ENCODE peak calls at places on chromosomes 3 and 15, in six cellular contexts. A, Z, P, K, M and B are unnamed samples.

GRCh38 chr3:30511524-30512278 is 94.7 kb upstream of the TGFBR2 start:
- DNase-seq in M (no peak), K (no peak), Z (peak), P (peak), A (no peak), B (peak)

GRCh38 chr15:82567661-82568060 is 27.4 kb upstream of the RPS17 start:
- DNase-seq in A (no peak), M (no peak), K (no peak), P (no peak), Z (no peak), B (no peak)

GRCh38 chr3:133924041-133924440 is 28.4 kb upstream of the RAB6B start:
- DNase-seq in K (no peak), P (no peak), A (no peak), M (no peak), Z (no peak), B (no peak)

GRCh38 chr3:192884831-192885356 is 32.8 kb downstream of the MB21D2 start:
- DNase-seq in K (no peak), A (no peak), P (no peak), M (no peak), Z (peak), B (peak)

GRCh38 chr15:64070965-64071851 is 22.4 kb downstream of the CIAO2A start:
- DNase-seq in P (no peak), Z (peak), K (peak), A (no peak), M (no peak), B (peak)

GRCh38 chr15:57213783-57214366 is 162.4 kb upstream of the CGNL1 start:
- DNase-seq in M (peak), K (no peak), Z (peak), P (peak), A (no peak), B (peak)

GRCh38 chr15:99145005-99145404 is 40.1 kb downstream of the SYNM start:
- DNase-seq in K (no peak), P (no peak), Z (no peak), M (no peak), A (no peak), B (no peak)

GRCh38 chr3:10291139-10291500 is 1.6 kb downstream of the GHRL start:
- DNase-seq in M (no peak), K (no peak), A (no peak), Z (no peak), P (no peak), B (no peak)

GRCh38 chr15:39153718-39154117 is 427.2 kb upstream of the THBS1 start:
- DNase-seq in Z (peak), A (no peak), K (peak), M (peak), P (no peak), B (no peak)

GRCh38 chr3:194715022-194715800 is 29.5 kb downstream of the FAM43A start:
- DNase-seq in A (no peak), Z (no peak), P (no peak), K (no peak), M (no peak), B (peak)

GRCh38 chr3:37770938-37771918 is 90.5 kb upstream of the CTDSPL start:
- DNase-seq in M (no peak), P (no peak), K (no peak), Z (no peak), A (no peak), B (peak)

GRCh38 chr3:110504901-110505300 is 566.7 kb upstream of the NECTIN3 start:
- DNase-seq in M (no peak), P (no peak), K (no peak), Z (no peak), A (no peak), B (no peak)

GRCh38 chr3:53286727-53287412 is 31.0 kb upstream of the TKT start:
- DNase-seq in M (no peak), Z (peak), A (peak), P (no peak), K (no peak), B (peak)

GRCh38 chr3:48410205-48411040 is 19.5 kb downstream of the PLXNB1 start:
- DNase-seq in P (no peak), Z (no peak), A (no peak), K (peak), M (no peak), B (no peak)

GRCh38 chr15:69133862-69134519 is 26.4 kb upstream of the GLCE start:
- DNase-seq in A (no peak), P (no peak), M (no peak), Z (no peak), K (no peak), B (no peak)

GRCh38 chr3:60010778-60011177 is 961.0 kb upstream of the CFAP20DC start:
- DNase-seq in P (peak), K (peak), Z (no peak), M (no peak), A (no peak), B (no peak)

GRCh38 chr3:50423543-50423942 is 64.2 kb upstream of the TMEM115 start:
- DNase-seq in M (no peak), K (no peak), P (no peak), A (no peak), Z (no peak), B (no peak)

GRCh38 chr3:64765951-64766350 is 78.2 kb upstream of the ADAMTS9 start:
- DNase-seq in Z (no peak), P (no peak), M (no peak), A (peak), K (no peak), B (no peak)

GRCh38 chr15:27017168-27017809 is 46.3 kb downstream of the GABRG3 start:
- DNase-seq in K (no peak), Z (peak), M (peak), A (peak), P (peak), B (peak)

GRCh38 chr3:47855461-47856383 is 52.8 kb downstream of the DHX30 start:
- DNase-seq in K (no peak), P (no peak), Z (no peak), A (no peak), M (no peak), B (no peak)

GRCh38 chr3:170869645-170870593 is at the start of gene RPL22L1:
- DNase-seq in P (peak), Z (peak), K (peak), A (peak), M (peak), B (peak)

GRCh38 chr3:17183951-17184550 is 299.3 kb downstream of the PLCL2 start:
- DNase-seq in A (no peak), M (no peak), Z (peak), K (no peak), P (no peak), B (peak)

GRCh38 chr15:64163662-64164362 is 990 bp upstream of the PPIB start:
- DNase-seq in M (no peak), A (peak), Z (no peak), K (peak), P (peak), B (no peak)

GRCh38 chr15:51775967-51776816 is 24.8 kb downstream of the TMOD2 start:
- DNase-seq in P (peak), A (peak), Z (peak), M (peak), K (peak), B (peak)

GRCh38 chr3:89264037-89264560 is 156.7 kb downstream of the EPHA3 start:
- DNase-seq in A (no peak), K (no peak), P (no peak), Z (no peak), M (no peak), B (no peak)

GRCh38 chr15:67144609-67145306 is 79.4 kb downstream of the SMAD3 start:
- DNase-seq in A (peak), K (no peak), Z (peak), M (no peak), P (peak), B (peak)

GRCh38 chr3:131795382-131796085 is 239.3 kb downstream of the CPNE4 start:
- DNase-seq in A (no peak), P (peak), K (no peak), M (no peak), Z (no peak), B (peak)

GRCh38 chr3:135706758-135707375 is 258.7 kb upstream of the PPP2R3A start:
- DNase-seq in P (no peak), K (no peak), Z (no peak), M (no peak), A (no peak), B (no peak)

GRCh38 chr3:52495096-52495495 is at the start of gene STAB1:
- DNase-seq in Z (no peak), K (peak), A (no peak), M (no peak), P (peak), B (no peak)

GRCh38 chr15:87609909-87610308 is 646.6 kb downstream of the NTRK3 start:
- DNase-seq in P (no peak), A (peak), Z (no peak), K (no peak), M (no peak), B (no peak)

GRCh38 chr3:37197810-37198371 is 23.5 kb upstream of the LRRFIP2 start:
- DNase-seq in K (no peak), M (no peak), Z (peak), P (no peak), A (no peak), B (no peak)

GRCh38 chr3:146577662-146578061 is 27.5 kb downstream of the PLSCR5 start:
- DNase-seq in P (peak), M (peak), K (no peak), A (peak), Z (peak), B (peak)
- TF ChIP-seq CTCF in P (peak), M (peak), K (peak), A (peak), Z (peak), B (peak)

DNA sequence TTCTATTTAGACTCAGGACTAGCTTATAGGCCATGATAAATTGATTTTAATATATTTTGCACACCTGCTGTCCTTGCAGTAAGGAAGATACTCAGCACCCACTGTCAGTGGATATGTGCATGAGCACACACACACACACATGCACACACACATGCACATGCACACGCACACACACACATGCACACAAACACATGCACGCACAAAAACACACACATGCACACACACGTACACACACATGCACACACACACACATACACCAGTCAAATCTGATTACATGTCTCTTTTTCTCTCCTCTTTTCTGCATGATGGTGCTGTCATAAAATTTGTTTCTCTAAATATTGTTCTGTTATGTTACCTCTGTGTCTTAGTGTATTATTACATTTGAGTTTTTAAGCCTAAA is 87.3 kb upstream of the OSTN start:
- DNase-seq in K (no peak), A (no peak), Z (no peak), M (no peak), P (no peak), B (no peak)
- H3K4me3 ChIP-seq in K (no peak), A (no peak), Z (no peak), M (no peak), P (no peak), B (no peak)

GRCh38 chr15:90465140-90465929 is 64.4 kb upstream of the CRTC3 start:
- DNase-seq in K (no peak), M (no peak), A (no peak), Z (peak), P (no peak), B (peak)

GRCh38 chr15:90460142-90460824 is 69.4 kb upstream of the CRTC3 start:
- DNase-seq in M (no peak), A (no peak), K (no peak), P (no peak), Z (no peak), B (peak)

GRCh38 chr15:90459368-90459767 is 70.4 kb upstream of the CRTC3 start:
- DNase-seq in P (no peak), A (no peak), M (no peak), Z (no peak), K (no peak), B (peak)

GRCh38 chr15:90465930-90466567 is 63.7 kb upstream of the CRTC3 start:
- DNase-seq in P (no peak), Z (peak), M (no peak), A (no peak), K (no peak), B (peak)

GRCh38 chr15:90463381-90463780 is 66.3 kb upstream of the CRTC3 start:
- DNase-seq in Z (peak), P (peak), K (no peak), M (no peak), A (no peak), B (peak)
- TF ChIP-seq CTCF in Z (peak), P (no peak), K (no peak), M (no peak), A (no peak), B (peak)

GRCh38 chr3:146881366-146881765 is 276.2 kb upstream of the PLSCR5 start:
- DNase-seq in P (no peak), M (no peak), K (no peak), Z (no peak), A (no peak), B (no peak)

GRCh38 chr3:146884291-146884690 is 279.1 kb upstream of the PLSCR5 start:
- DNase-seq in A (no peak), M (no peak), Z (no peak), P (no peak), K (no peak), B (no peak)

GRCh38 chr3:146882206-146882605 is 277.1 kb upstream of the PLSCR5 start:
- DNase-seq in P (no peak), M (no peak), Z (no peak), A (no peak), K (no peak), B (no peak)

GRCh38 chr3:146883292-146883691 is 278.1 kb upstream of the PLSCR5 start:
- DNase-seq in A (no peak), M (no peak), P (no peak), K (no peak), Z (no peak), B (no peak)
- H3K4me3 ChIP-seq in A (no peak), M (no peak), P (no peak), K (no peak), Z (no peak), B (no peak)

GRCh38 chr3:66500575-66501482 is at the start of gene LRIG1:
- DNase-seq in M (peak), P (peak), Z (peak), K (peak), A (peak), B (peak)
- TF ChIP-seq CTCF in M (peak), P (no peak), Z (no peak), K (peak), A (no peak), B (no peak)

DNA sequence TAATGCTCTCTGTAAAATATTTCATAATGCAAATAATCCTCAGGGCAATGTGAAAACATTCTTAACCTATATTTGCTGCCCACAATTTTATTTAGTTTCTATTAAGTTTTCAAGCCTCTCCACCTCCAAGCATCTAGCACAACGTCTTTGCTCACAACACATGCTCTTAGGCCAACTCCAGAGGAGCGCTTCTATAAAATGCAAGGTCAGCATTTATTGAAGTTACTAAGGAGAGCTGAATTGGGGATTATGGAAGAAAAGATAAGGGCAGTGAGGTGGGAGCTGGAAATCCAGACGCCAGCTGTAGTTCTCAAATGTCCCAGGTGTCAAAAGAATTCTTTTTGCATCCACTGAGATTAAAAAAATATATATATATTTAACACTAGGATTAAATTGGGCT is 996 bp downstream of the RABL3 start:
- DNase-seq in K (no peak), Z (no peak), P (peak), M (no peak), A (no peak), B (no peak)
- H3K4me3 ChIP-seq in K (peak), Z (peak), P (peak), M (peak), A (peak), B (peak)